ENCODE peak calls at places on chromosome 9, in six cellular contexts. R is IMR-90, F is neuronal stem cell, D is H9, Q is H1, V is mesendoderm. I is an unnamed sample.

GRCh38 chr9:79221084-79221483 is 350.7 kb upstream of the TLE4 start:
- DNase-seq in Q (no peak), F (no peak), D (no peak), R (peak), V (no peak), I (peak)

GRCh38 chr9:76756273-76756650 is 8.0 kb upstream of the PCA3 start:
- DNase-seq in R (peak), Q (peak), D (peak), F (peak), V (peak), I (peak)

GRCh38 chr9:13144176-13144820 is 135.2 kb downstream of the MPDZ start:
- DNase-seq in Q (no peak), D (no peak), F (no peak), R (no peak), V (no peak), I (no peak)

GRCh38 chr9:3136999-3137675 is 293.2 kb upstream of the PUM3 start:
- DNase-seq in D (no peak), R (no peak), V (no peak), Q (no peak), F (no peak), I (no peak)

GRCh38 chr9:99363509-99363908 is 141.4 kb downstream of the SEC61B start:
- DNase-seq in Q (no peak), D (no peak), R (no peak), V (no peak), F (no peak), I (no peak)

GRCh38 chr9:68654075-68654474 is 51.0 kb upstream of the PIP5K1B start:
- DNase-seq in R (no peak), Q (no peak), D (no peak), V (no peak), F (no peak), I (no peak)

GRCh38 chr9:97863314-97863713 is 10.3 kb downstream of the FOXE1 start:
- DNase-seq in Q (no peak), D (no peak), R (no peak), F (no peak), V (no peak), I (no peak)

GRCh38 chr9:99561435-99562262 is 260.0 kb upstream of the NR4A3 start:
- DNase-seq in Q (no peak), V (no peak), F (no peak), D (no peak), R (no peak), I (no peak)

GRCh38 chr9:100473271-100474081 is 527 bp downstream of the TMEFF1 start:
- DNase-seq in D (peak), F (peak), R (peak), Q (no peak), V (peak), I (peak)

DNA sequence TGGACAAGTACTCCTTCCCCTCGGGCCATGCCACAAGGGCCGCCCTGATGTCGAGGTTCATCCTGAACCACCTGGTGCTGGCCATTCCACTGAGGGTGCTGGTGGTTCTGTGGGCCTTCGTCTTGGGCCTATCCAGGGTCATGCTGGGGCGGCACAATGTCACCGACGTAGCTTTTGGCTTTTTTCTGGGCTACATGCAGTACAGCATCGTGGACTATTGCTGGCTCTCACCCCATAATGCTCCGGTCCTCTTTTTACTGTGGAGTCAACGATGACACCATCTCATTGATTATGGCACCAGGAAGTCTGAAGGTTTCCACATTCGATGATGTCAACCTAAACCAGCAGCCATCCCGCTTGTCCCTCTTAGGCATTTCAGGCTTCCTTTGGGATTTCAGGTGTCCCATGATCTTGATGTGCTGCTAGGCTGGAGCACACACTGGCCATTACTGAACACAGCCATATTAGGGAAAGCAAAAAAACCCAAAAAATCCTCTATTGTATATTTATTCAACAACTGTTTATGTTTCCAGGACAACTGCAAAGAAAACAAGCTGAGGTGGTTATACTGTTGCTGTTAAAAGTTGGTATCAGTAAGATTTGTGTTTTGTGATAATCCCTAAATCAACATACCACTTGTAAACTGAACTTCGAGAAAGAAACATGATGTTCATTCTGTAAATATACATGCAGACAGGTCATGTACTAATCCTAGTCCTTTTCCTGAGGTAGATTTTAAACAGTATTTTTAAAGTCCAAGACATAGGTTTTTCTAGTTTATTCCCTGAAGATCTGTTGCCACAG is 1.1 kb downstream of the PLPP6 start:
- DNase-seq in V (peak), D (no peak), F (no peak), R (peak), Q (no peak), I (peak)
- H3K4ac ChIP-seq in V (no peak), D (no peak), F (no peak), R (peak), Q (no peak), I (no peak)

DNA sequence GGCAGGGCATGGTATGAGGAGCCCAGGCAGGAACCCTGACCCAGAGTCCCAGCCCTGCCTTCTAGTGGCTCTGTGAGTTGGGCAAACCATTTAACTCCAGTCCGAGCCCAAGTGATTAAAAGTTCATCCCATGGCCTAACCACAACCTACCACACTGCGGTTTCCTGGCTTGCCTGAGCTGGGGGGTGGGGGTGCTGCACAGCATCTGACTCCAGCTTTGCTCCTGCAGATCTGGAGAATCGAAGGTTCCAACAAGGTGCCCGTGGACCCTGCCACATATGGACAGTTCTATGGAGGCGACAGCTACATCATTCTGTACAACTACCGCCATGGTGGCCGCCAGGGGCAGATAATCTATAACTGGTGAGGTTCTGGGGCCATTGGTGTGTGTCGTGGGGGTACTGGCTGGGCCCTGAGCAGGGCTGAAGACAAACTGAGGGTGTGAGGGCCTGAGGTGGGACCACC is 49.0 kb downstream of the STOM start:
- DNase-seq in F (no peak), R (no peak), D (no peak), Q (no peak), V (no peak), I (no peak)
- H3K4ac ChIP-seq in F (no peak), R (peak), D (no peak), Q (no peak), V (no peak), I (no peak)

GRCh38 chr9:137114613-137115393 is at the start of gene DPP7:
- DNase-seq in Q (no peak), D (no peak), R (peak), F (no peak), V (no peak), I (peak)
- H3K4ac ChIP-seq in Q (no peak), D (no peak), R (no peak), F (peak), V (no peak), I (no peak)

GRCh38 chr9:112750111-112750766 is at the start of gene SNX30:
- DNase-seq in F (peak), R (peak), D (peak), V (peak), Q (peak), I (peak)
- H3K4ac ChIP-seq in F (peak), R (peak), D (no peak), V (peak), Q (peak), I (peak)

DNA sequence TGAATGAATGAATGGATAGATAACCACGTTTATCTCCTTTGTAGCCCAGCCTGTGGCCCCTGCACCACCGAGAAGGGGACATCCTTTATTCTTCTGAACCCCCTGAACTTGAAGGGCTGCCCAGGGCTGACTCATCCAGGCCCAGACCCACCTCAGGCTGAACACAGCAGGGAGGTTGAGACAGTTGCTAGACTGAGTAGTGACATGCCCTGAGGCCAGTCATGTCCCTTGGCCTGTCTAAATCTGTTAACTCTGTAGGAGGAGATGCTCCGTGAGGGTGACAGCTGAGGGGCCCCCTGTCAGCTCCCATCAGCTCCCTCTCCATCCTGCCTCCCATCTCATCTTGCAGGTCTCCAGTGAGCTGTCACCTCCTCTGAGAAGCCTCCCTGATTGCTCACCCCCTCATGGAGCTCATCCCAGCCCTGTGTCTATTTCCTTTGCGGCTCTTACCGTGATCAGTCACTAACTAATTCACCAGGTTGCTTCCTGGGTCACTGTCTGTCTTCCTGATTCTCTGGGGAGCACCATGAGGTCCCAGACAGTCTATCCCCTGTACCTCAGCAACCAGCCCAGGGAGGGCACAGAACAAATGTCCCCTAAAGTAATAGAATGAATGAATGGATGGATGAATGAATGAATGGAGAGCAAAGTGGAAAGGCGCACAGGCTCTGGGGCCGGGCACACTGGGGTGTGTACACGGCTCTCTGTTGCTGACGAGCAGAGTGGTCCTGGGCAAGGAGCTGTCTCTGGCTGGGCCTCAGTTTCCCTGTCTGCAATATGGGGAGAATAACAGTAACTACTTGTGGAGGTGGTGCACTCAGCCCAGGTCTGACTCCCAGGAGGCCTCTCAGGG is 14.2 kb upstream of the LAMC3 start:
- DNase-seq in D (no peak), Q (no peak), F (no peak), R (no peak), V (peak), I (no peak)
- H3K4ac ChIP-seq in D (no peak), Q (no peak), F (no peak), R (peak), V (no peak), I (no peak)

GRCh38 chr9:37574996-37575395 is 1.2 kb downstream of the FBXO10 start:
- DNase-seq in Q (no peak), V (no peak), R (peak), D (no peak), F (no peak), I (no peak)

GRCh38 chr9:37574241-37574721 is 1.9 kb downstream of the FBXO10 start:
- DNase-seq in F (no peak), D (peak), Q (no peak), R (peak), V (peak), I (no peak)

GRCh38 chr9:37575921-37576721 is at the start of gene FBXO10:
- DNase-seq in V (peak), F (peak), R (peak), D (peak), Q (peak), I (peak)

DNA sequence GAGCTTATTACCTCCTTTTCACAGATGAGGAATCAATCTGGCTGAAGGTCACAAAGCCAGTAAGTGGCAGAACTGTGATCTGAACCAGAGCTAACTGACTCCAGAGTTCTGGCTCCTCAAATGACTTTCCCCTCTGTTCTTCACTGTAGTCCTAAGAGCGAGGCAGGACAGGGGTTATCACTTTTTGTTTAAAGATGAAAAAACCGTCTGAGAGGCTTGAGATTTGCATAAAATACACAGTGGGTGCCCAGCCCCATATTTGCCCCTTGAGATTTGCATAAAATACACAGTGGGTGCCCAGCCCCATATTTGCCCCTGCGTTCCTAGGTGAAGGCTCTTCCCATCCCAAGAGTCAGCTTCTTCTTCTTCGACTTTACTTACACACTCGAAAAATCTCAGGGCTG is 667 bp downstream of the FBXO10 start:
- DNase-seq in R (no peak), D (no peak), Q (no peak), V (no peak), F (no peak), I (peak)
- H3K4ac ChIP-seq in R (peak), D (no peak), Q (no peak), V (no peak), F (no peak), I (peak)

DNA sequence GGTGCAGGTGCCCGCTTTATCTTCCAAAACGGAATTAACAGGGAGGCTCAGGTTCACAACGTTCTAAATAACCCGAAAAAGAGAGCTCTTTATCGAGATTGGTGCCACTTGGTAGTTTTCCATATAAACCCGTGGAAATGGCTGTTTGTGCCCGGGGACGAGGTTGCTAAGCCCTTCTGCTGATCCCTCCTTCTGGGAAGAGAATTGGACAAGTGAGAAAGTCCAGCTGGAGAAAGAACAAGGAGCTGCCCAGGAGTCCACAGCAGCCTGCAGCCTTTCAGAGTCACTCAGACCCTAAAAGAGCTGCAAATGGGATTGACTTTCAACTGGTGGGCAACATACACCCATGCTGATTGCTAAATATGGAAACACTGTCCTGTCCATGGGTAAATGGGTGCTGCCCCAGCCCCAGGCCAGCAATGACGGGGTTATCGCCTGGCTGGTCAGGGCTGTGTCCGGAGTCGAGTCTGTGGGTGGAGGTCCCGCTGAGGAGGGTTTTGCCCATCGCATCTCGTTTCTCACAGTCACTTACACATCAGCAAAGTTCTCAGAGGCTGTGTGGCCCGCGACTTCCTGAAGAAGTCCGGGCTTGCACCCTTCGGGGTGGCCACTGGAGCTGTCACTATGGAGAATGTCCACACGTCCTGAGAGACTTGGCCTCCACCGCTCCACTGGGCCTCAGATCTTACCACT is 40.7 kb upstream of the HSD17B3 start:
- DNase-seq in Q (no peak), R (no peak), D (no peak), F (no peak), V (no peak), I (no peak)
- H3K4ac ChIP-seq in Q (peak), R (peak), D (no peak), F (no peak), V (no peak), I (peak)

DNA sequence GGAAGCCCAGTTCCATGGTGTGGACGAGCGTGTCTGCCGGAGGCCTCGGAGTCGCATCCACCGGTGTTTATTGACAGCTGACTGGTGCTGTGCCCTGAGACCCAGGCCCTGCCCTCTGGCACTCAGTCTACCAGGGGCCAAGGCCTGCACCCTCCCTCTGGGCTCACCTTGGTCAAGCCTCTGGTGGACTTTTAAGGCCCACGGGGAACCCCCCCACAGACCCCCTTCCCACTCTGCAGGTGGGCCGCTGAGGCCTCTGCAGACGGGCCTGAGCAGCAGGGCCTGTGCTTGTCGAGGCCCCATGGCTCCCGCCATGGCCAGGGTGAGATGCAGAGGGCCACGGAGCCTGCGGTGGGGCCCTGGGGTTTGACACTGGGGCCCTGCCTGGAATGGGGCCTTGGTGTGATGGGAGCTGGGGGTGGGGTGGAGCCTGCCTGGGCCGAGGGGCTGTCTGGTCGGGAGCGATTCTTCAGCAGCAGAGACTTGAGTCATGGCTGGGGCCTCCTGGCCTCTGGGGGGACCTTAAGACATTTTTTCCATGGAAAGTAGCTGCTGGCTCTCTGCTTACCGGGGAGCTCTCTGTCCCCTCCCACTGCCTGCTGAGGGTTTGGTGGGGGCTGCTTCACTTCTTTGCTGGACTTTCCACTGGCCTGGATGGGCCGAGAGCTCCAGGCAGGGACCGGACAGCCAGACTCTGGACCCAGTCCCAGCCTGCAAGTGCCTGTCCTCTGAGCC is 132.0 kb downstream of the RXRA start:
- DNase-seq in Q (no peak), F (no peak), D (no peak), R (peak), V (no peak), I (no peak)
- H3K4ac ChIP-seq in Q (no peak), F (no peak), D (no peak), R (peak), V (no peak), I (peak)

GRCh38 chr9:128276008-128276573 is at the start of gene SWI5:
- DNase-seq in Q (peak), V (peak), R (peak), F (peak), D (peak), I (peak)
- H3K4ac ChIP-seq in Q (peak), V (peak), R (peak), F (no peak), D (no peak), I (peak)

GRCh38 chr9:91421987-91422765 is 1.5 kb downstream of the NFIL3 start:
- DNase-seq in V (peak), F (peak), Q (no peak), R (peak), D (no peak), I (no peak)

GRCh38 chr9:91422832-91423711 is 560 bp downstream of the NFIL3 start:
- DNase-seq in F (peak), Q (no peak), V (peak), D (peak), R (peak), I (peak)

GRCh38 chr9:91425270-91425669 is 1.6 kb upstream of the NFIL3 start:
- DNase-seq in V (no peak), F (no peak), R (no peak), Q (no peak), D (no peak), I (peak)

GRCh38 chr9:91424403-91425176 is 958 bp upstream of the NFIL3 start:
- DNase-seq in V (peak), F (peak), D (peak), Q (no peak), R (peak), I (peak)

GRCh38 chr9:91423785-91424402 is at the start of gene NFIL3:
- DNase-seq in D (peak), V (peak), R (peak), F (peak), Q (no peak), I (peak)
- H3K4ac ChIP-seq in D (no peak), V (peak), R (peak), F (no peak), Q (no peak), I (peak)

I was measured in trophoblast cell.